ENCODE peak calls at places on chromosomes 13 and 19, in nine cellular contexts. B is GM12891; K is AG09319; U is astrocyte of the cerebellum; D is germinal center; X is left ventricle myocardium superior; Y is tibial nerve; N is activated CD4-positive, alpha-beta memory T cell treated with anti-CD3 and anti-CD28 coated beads for 36 hours; Q is neural crest cell. E is an unnamed sample.
A peak's percentile ranks its signal among the peaks of the same experiment; 100 is the strongest.

GRCh38 chr19:47035495-47036232 is 12.8 kb downstream of the TMEM160 start:
- DNase-seq in B (peak; percentile 96), K (peak; percentile 37), U (peak; percentile 45), D (peak; percentile 97), X (peak; percentile 92), Y (peak; percentile 92), N (peak; percentile 98), Q (peak; percentile 98), E (peak; percentile 93)

GRCh38 chr19:4508698-4509097 is 9.6 kb downstream of the PLIN4 start:
- DNase-seq in B (no peak), K (no peak), U (no peak), D (no peak), X (no peak), Y (no peak), N (no peak), Q (no peak), E (no peak)

GRCh38 chr13:33999830-34000605 is 182.1 kb downstream of the RFC3 start:
- DNase-seq in B (no peak), K (no peak), U (no peak), D (no peak), X (no peak), Y (no peak), N (no peak), Q (no peak), E (no peak)

GRCh38 chr19:38904463-38905185 is 4.9 kb downstream of the NFKBIB start:
- DNase-seq in B (no peak), K (no peak), U (no peak), D (no peak), X (no peak), Y (no peak), N (no peak), Q (no peak), E (no peak)

GRCh38 chr13:46831588-46832194 is 34.7 kb upstream of the ESD start:
- DNase-seq in B (no peak), K (peak; percentile 29), U (peak; percentile 46), D (peak; percentile 10), X (no peak), Y (peak; percentile 69), N (peak; percentile 24), Q (peak; percentile 60), E (peak; percentile 38)

GRCh38 chr19:10295847-10296591 is 6.3 kb downstream of the ICAM5 start:
- DNase-seq in B (no peak), K (no peak), U (no peak), D (peak; percentile 10), X (no peak), Y (no peak), N (no peak), Q (no peak), E (no peak)

GRCh38 chr13:38821753-38822551 is 135.1 kb downstream of the FREM2 start:
- DNase-seq in B (no peak), K (no peak), U (no peak), D (no peak), X (no peak), Y (no peak), N (no peak), Q (peak; percentile 30), E (no peak)

GRCh38 chr19:29417048-29417447 is 108.7 kb upstream of the VSTM2B start:
- DNase-seq in B (no peak), K (no peak), U (no peak), D (no peak), X (no peak), Y (no peak), N (no peak), Q (no peak), E (no peak)

GRCh38 chr13:59531571-59532091 is 632.1 kb downstream of the DIAPH3 start:
- DNase-seq in B (no peak), K (peak; percentile 44), U (peak; percentile 89), D (no peak), X (peak; percentile 87), Y (peak; percentile 75), N (no peak), Q (no peak), E (peak; percentile 28)

GRCh38 chr13:112709825-112710783 is 20.3 kb downstream of the ATP11A start:
- DNase-seq in B (no peak), K (no peak), U (no peak), D (no peak), X (peak; percentile 28), Y (no peak), N (no peak), Q (no peak), E (no peak)

GRCh38 chr19:48858984-48859710 is 9.3 kb downstream of the PLEKHA4 start:
- DNase-seq in B (peak; percentile 77), K (no peak), U (no peak), D (peak; percentile 88), X (peak; percentile 53), Y (no peak), N (peak; percentile 90), Q (no peak), E (peak; percentile 21)

GRCh38 chr19:54434112-54434861 is 14.7 kb upstream of the LENG8 start:
- DNase-seq in B (no peak), K (no peak), U (no peak), D (no peak), X (no peak), Y (no peak), N (no peak), Q (no peak), E (no peak)

GRCh38 chr19:16001481-16002312 is 52.9 kb downstream of the OR10H4 start:
- DNase-seq in B (no peak), K (peak; percentile 35), U (no peak), D (peak; percentile 39), X (no peak), Y (peak; percentile 16), N (peak; percentile 61), Q (no peak), E (no peak)

GRCh38 chr19:37692956-37693660 is 26.5 kb downstream of the ZNF607 start:
- DNase-seq in B (no peak), K (no peak), U (no peak), D (no peak), X (no peak), Y (no peak), N (no peak), Q (peak; percentile 1), E (no peak)

GRCh38 chr13:32902898-32903297 is 113.3 kb upstream of the KL start:
- DNase-seq in B (no peak), K (no peak), U (peak; percentile 49), D (no peak), X (peak; percentile 90), Y (peak; percentile 76), N (no peak), Q (no peak), E (no peak)

E was measured in HEK293T.